ENCODE peak calls at places on chromosomes 3 and 15, in seven cellular contexts. One of them, this sample, is unnamed.
A peak's percentile ranks its signal among the peaks of the same experiment; 100 is the strongest.

GRCh38 chr3:51717446-51717845 is 10.6 kb downstream of the GRM2 start:
- DNase-seq in IMR-90: no peak
- DNase-seq in GM04504: no peak
- DNase-seq in A549: no peak
- DNase-seq in activated gamma-delta T cell treated with anti-CD3 and anti-CD28 coated beads, Interleukin-2, amount 50 U/mL, for 16 hours: no peak
- DNase-seq in stimulated activated naive CD8-positive, alpha-beta T cell treated with anti-CD3 and anti-CD28 coated beads, Interleukin-15, Interleukin-2, amounts not matched to agents 100 U/mL and 50 U/mL, for 24 hours: no peak
- DNase-seq in activated CD4-positive, alpha-beta T cell treated with anti-CD3 and anti-CD28 coated beads, Interleukin-2, amount 50 U/mL, for 1 hour: no peak
- DNase-seq in this sample: no peak

GRCh38 chr15:94929282-94929681 is 697.9 kb downstream of the MCTP2 start:
- DNase-seq in activated gamma-delta T cell treated with anti-CD3 and anti-CD28 coated beads, Interleukin-2, amount 50 U/mL, for 16 hours: no peak
- DNase-seq in GM04504: no peak
- DNase-seq in activated CD4-positive, alpha-beta T cell treated with anti-CD3 and anti-CD28 coated beads, Interleukin-2, amount 50 U/mL, for 1 hour: no peak
- DNase-seq in A549: no peak
- DNase-seq in IMR-90: no peak
- DNase-seq in stimulated activated naive CD8-positive, alpha-beta T cell treated with anti-CD3 and anti-CD28 coated beads, Interleukin-15, Interleukin-2, amounts not matched to agents 100 U/mL and 50 U/mL, for 24 hours: no peak
- DNase-seq in this sample: no peak

GRCh38 chr15:101207867-101208288 is 44.0 kb downstream of the CHSY1 start:
- DNase-seq in IMR-90: peak; percentile 86
- DNase-seq in A549: no peak
- DNase-seq in GM04504: no peak
- DNase-seq in activated CD4-positive, alpha-beta T cell treated with anti-CD3 and anti-CD28 coated beads, Interleukin-2, amount 50 U/mL, for 1 hour: no peak
- DNase-seq in activated gamma-delta T cell treated with anti-CD3 and anti-CD28 coated beads, Interleukin-2, amount 50 U/mL, for 16 hours: no peak
- DNase-seq in stimulated activated naive CD8-positive, alpha-beta T cell treated with anti-CD3 and anti-CD28 coated beads, Interleukin-15, Interleukin-2, amounts not matched to agents 100 U/mL and 50 U/mL, for 24 hours: no peak
- DNase-seq in this sample: no peak

GRCh38 chr15:44501768-44502366 is 35.1 kb upstream of the EIF3J start:
- DNase-seq in A549: peak; percentile 29
- DNase-seq in GM04504: peak; percentile 16
- DNase-seq in activated gamma-delta T cell treated with anti-CD3 and anti-CD28 coated beads, Interleukin-2, amount 50 U/mL, for 16 hours: no peak
- DNase-seq in stimulated activated naive CD8-positive, alpha-beta T cell treated with anti-CD3 and anti-CD28 coated beads, Interleukin-15, Interleukin-2, amounts not matched to agents 100 U/mL and 50 U/mL, for 24 hours: no peak
- DNase-seq in activated CD4-positive, alpha-beta T cell treated with anti-CD3 and anti-CD28 coated beads, Interleukin-2, amount 50 U/mL, for 1 hour: no peak
- DNase-seq in IMR-90: peak; percentile 66
- DNase-seq in this sample: peak; percentile 8

GRCh38 chr15:95492388-95493070 is 838.0 kb upstream of the NR2F2 start:
- DNase-seq in activated gamma-delta T cell treated with anti-CD3 and anti-CD28 coated beads, Interleukin-2, amount 50 U/mL, for 16 hours: no peak
- DNase-seq in stimulated activated naive CD8-positive, alpha-beta T cell treated with anti-CD3 and anti-CD28 coated beads, Interleukin-15, Interleukin-2, amounts not matched to agents 100 U/mL and 50 U/mL, for 24 hours: no peak
- DNase-seq in IMR-90: no peak
- DNase-seq in A549: no peak
- DNase-seq in GM04504: no peak
- DNase-seq in activated CD4-positive, alpha-beta T cell treated with anti-CD3 and anti-CD28 coated beads, Interleukin-2, amount 50 U/mL, for 1 hour: no peak
- DNase-seq in this sample: no peak

GRCh38 chr3:105369501-105370371 is 3.0 kb downstream of the ALCAM start:
- DNase-seq in GM04504: peak; percentile 55
- DNase-seq in A549: peak; percentile 15
- DNase-seq in activated CD4-positive, alpha-beta T cell treated with anti-CD3 and anti-CD28 coated beads, Interleukin-2, amount 50 U/mL, for 1 hour: peak; percentile 2
- DNase-seq in IMR-90: peak; percentile 73
- DNase-seq in activated gamma-delta T cell treated with anti-CD3 and anti-CD28 coated beads, Interleukin-2, amount 50 U/mL, for 16 hours: peak; percentile 5
- DNase-seq in stimulated activated naive CD8-positive, alpha-beta T cell treated with anti-CD3 and anti-CD28 coated beads, Interleukin-15, Interleukin-2, amounts not matched to agents 100 U/mL and 50 U/mL, for 24 hours: peak; percentile 48
- DNase-seq in this sample: peak; percentile 70

GRCh38 chr15:85621096-85621495 is 173.6 kb downstream of the KLHL25 start:
- DNase-seq in activated CD4-positive, alpha-beta T cell treated with anti-CD3 and anti-CD28 coated beads, Interleukin-2, amount 50 U/mL, for 1 hour: no peak
- DNase-seq in stimulated activated naive CD8-positive, alpha-beta T cell treated with anti-CD3 and anti-CD28 coated beads, Interleukin-15, Interleukin-2, amounts not matched to agents 100 U/mL and 50 U/mL, for 24 hours: no peak
- DNase-seq in A549: no peak
- DNase-seq in activated gamma-delta T cell treated with anti-CD3 and anti-CD28 coated beads, Interleukin-2, amount 50 U/mL, for 16 hours: no peak
- DNase-seq in GM04504: no peak
- DNase-seq in IMR-90: no peak
- DNase-seq in this sample: no peak

GRCh38 chr3:105538483-105538882 is 171.8 kb downstream of the ALCAM start:
- DNase-seq in activated gamma-delta T cell treated with anti-CD3 and anti-CD28 coated beads, Interleukin-2, amount 50 U/mL, for 16 hours: no peak
- DNase-seq in activated CD4-positive, alpha-beta T cell treated with anti-CD3 and anti-CD28 coated beads, Interleukin-2, amount 50 U/mL, for 1 hour: no peak
- DNase-seq in IMR-90: no peak
- DNase-seq in A549: no peak
- DNase-seq in GM04504: no peak
- DNase-seq in stimulated activated naive CD8-positive, alpha-beta T cell treated with anti-CD3 and anti-CD28 coated beads, Interleukin-15, Interleukin-2, amounts not matched to agents 100 U/mL and 50 U/mL, for 24 hours: no peak
- DNase-seq in this sample: no peak

GRCh38 chr3:59580499-59580898 is 530.7 kb upstream of the CFAP20DC start:
- DNase-seq in stimulated activated naive CD8-positive, alpha-beta T cell treated with anti-CD3 and anti-CD28 coated beads, Interleukin-15, Interleukin-2, amounts not matched to agents 100 U/mL and 50 U/mL, for 24 hours: no peak
- DNase-seq in IMR-90: no peak
- DNase-seq in activated gamma-delta T cell treated with anti-CD3 and anti-CD28 coated beads, Interleukin-2, amount 50 U/mL, for 16 hours: no peak
- DNase-seq in activated CD4-positive, alpha-beta T cell treated with anti-CD3 and anti-CD28 coated beads, Interleukin-2, amount 50 U/mL, for 1 hour: no peak
- DNase-seq in A549: no peak
- DNase-seq in GM04504: no peak
- DNase-seq in this sample: no peak

GRCh38 chr3:12734960-12735359 is 24.1 kb downstream of the TMEM40 start:
- DNase-seq in stimulated activated naive CD8-positive, alpha-beta T cell treated with anti-CD3 and anti-CD28 coated beads, Interleukin-15, Interleukin-2, amounts not matched to agents 100 U/mL and 50 U/mL, for 24 hours: no peak
- DNase-seq in activated CD4-positive, alpha-beta T cell treated with anti-CD3 and anti-CD28 coated beads, Interleukin-2, amount 50 U/mL, for 1 hour: no peak
- DNase-seq in GM04504: no peak
- DNase-seq in IMR-90: no peak
- DNase-seq in A549: no peak
- DNase-seq in activated gamma-delta T cell treated with anti-CD3 and anti-CD28 coated beads, Interleukin-2, amount 50 U/mL, for 16 hours: no peak
- DNase-seq in this sample: no peak

GRCh38 chr3:94146455-94146854 is 83.6 kb downstream of the NSUN3 start:
- DNase-seq in activated CD4-positive, alpha-beta T cell treated with anti-CD3 and anti-CD28 coated beads, Interleukin-2, amount 50 U/mL, for 1 hour: no peak
- DNase-seq in A549: no peak
- DNase-seq in GM04504: no peak
- DNase-seq in activated gamma-delta T cell treated with anti-CD3 and anti-CD28 coated beads, Interleukin-2, amount 50 U/mL, for 16 hours: no peak
- DNase-seq in stimulated activated naive CD8-positive, alpha-beta T cell treated with anti-CD3 and anti-CD28 coated beads, Interleukin-15, Interleukin-2, amounts not matched to agents 100 U/mL and 50 U/mL, for 24 hours: no peak
- DNase-seq in IMR-90: no peak
- DNase-seq in this sample: no peak

GRCh38 chr3:107251819-107252218 is 125.4 kb upstream of the CCDC54 start:
- DNase-seq in GM04504: no peak
- DNase-seq in activated gamma-delta T cell treated with anti-CD3 and anti-CD28 coated beads, Interleukin-2, amount 50 U/mL, for 16 hours: no peak
- DNase-seq in A549: no peak
- DNase-seq in IMR-90: no peak
- DNase-seq in stimulated activated naive CD8-positive, alpha-beta T cell treated with anti-CD3 and anti-CD28 coated beads, Interleukin-15, Interleukin-2, amounts not matched to agents 100 U/mL and 50 U/mL, for 24 hours: no peak
- DNase-seq in activated CD4-positive, alpha-beta T cell treated with anti-CD3 and anti-CD28 coated beads, Interleukin-2, amount 50 U/mL, for 1 hour: no peak
- DNase-seq in this sample: no peak

This sample was measured in SK-N-MC.